ENCODE peak calls at places on chromosomes 13 and 19, in eight cellular contexts. One of them, this sample, is unnamed.
A peak's percentile ranks its signal among the peaks of the same experiment; 100 is the strongest.

GRCh38 chr19:36201684-36202083 is 12.8 kb downstream of the ZNF565 start:
- DNase-seq in activated naive CD4-positive, alpha-beta T cell: no peak
- DNase-seq in T follicular helper cell: no peak
- DNase-seq in smooth muscle cell of the brain vasculature: no peak
- DNase-seq in mesendoderm: no peak
- DNase-seq in uterus: no peak
- DNase-seq in HuH-7: no peak
- DNase-seq in AG08395: no peak
- DNase-seq in this sample: no peak

GRCh38 chr19:12872941-12873890 is 8.0 kb downstream of the DNASE2 start:
- DNase-seq in activated naive CD4-positive, alpha-beta T cell: peak; percentile 44
- DNase-seq in T follicular helper cell: peak; percentile 43
- DNase-seq in smooth muscle cell of the brain vasculature: no peak
- DNase-seq in mesendoderm: peak; percentile 66
- DNase-seq in uterus: no peak
- DNase-seq in HuH-7: no peak
- DNase-seq in AG08395: peak; percentile 47
- DNase-seq in this sample: peak; percentile 63

GRCh38 chr19:38425810-38426466 is at the start of gene RASGRP4:
- DNase-seq in activated naive CD4-positive, alpha-beta T cell: no peak
- DNase-seq in T follicular helper cell: no peak
- DNase-seq in smooth muscle cell of the brain vasculature: no peak
- DNase-seq in mesendoderm: peak; percentile 30
- DNase-seq in uterus: no peak
- DNase-seq in HuH-7: no peak
- DNase-seq in AG08395: no peak
- DNase-seq in this sample: no peak

GRCh38 chr13:99002191-99002710 is 24.4 kb upstream of the DOCK9 start:
- DNase-seq in activated naive CD4-positive, alpha-beta T cell: no peak
- DNase-seq in T follicular helper cell: no peak
- DNase-seq in smooth muscle cell of the brain vasculature: no peak
- DNase-seq in mesendoderm: no peak
- DNase-seq in uterus: no peak
- DNase-seq in HuH-7: no peak
- DNase-seq in AG08395: no peak
- DNase-seq in this sample: no peak

GRCh38 chr13:100536643-100537180 is 51.9 kb downstream of the GGACT start:
- DNase-seq in activated naive CD4-positive, alpha-beta T cell: no peak
- DNase-seq in T follicular helper cell: no peak
- DNase-seq in smooth muscle cell of the brain vasculature: no peak
- DNase-seq in mesendoderm: no peak
- DNase-seq in uterus: no peak
- DNase-seq in HuH-7: no peak
- DNase-seq in AG08395: no peak
- DNase-seq in this sample: no peak

GRCh38 chr19:41945135-41945766 is 13.9 kb downstream of the RABAC1 start:
- DNase-seq in activated naive CD4-positive, alpha-beta T cell: peak; percentile 74
- DNase-seq in T follicular helper cell: peak; percentile 83
- DNase-seq in smooth muscle cell of the brain vasculature: no peak
- DNase-seq in mesendoderm: no peak
- DNase-seq in uterus: no peak
- DNase-seq in HuH-7: no peak
- DNase-seq in AG08395: no peak
- DNase-seq in this sample: no peak

GRCh38 chr19:5367530-5368133 is 27.0 kb upstream of the PTPRS start:
- DNase-seq in activated naive CD4-positive, alpha-beta T cell: no peak
- DNase-seq in T follicular helper cell: no peak
- DNase-seq in smooth muscle cell of the brain vasculature: no peak
- DNase-seq in mesendoderm: no peak
- DNase-seq in uterus: no peak
- DNase-seq in HuH-7: no peak
- DNase-seq in AG08395: no peak
- DNase-seq in this sample: no peak

GRCh38 chr13:113034451-113035208 is 65.6 kb downstream of the MCF2L start:
- DNase-seq in activated naive CD4-positive, alpha-beta T cell: no peak
- DNase-seq in T follicular helper cell: no peak
- DNase-seq in smooth muscle cell of the brain vasculature: peak; percentile 31
- DNase-seq in mesendoderm: peak; percentile 64
- DNase-seq in uterus: peak; percentile 55
- DNase-seq in HuH-7: peak; percentile 93
- DNase-seq in AG08395: no peak
- DNase-seq in this sample: peak; percentile 94

GRCh38 chr19:45782820-45783785 is 813 bp upstream of the DMPK start:
- DNase-seq in activated naive CD4-positive, alpha-beta T cell: no peak
- DNase-seq in T follicular helper cell: no peak
- DNase-seq in smooth muscle cell of the brain vasculature: no peak
- DNase-seq in mesendoderm: no peak
- DNase-seq in uterus: peak; percentile 84
- DNase-seq in HuH-7: no peak
- DNase-seq in AG08395: peak; percentile 85
- DNase-seq in this sample: peak; percentile 67

GRCh38 chr19:50358483-50359431 is 6.7 kb downstream of the NAPSA start:
- DNase-seq in activated naive CD4-positive, alpha-beta T cell: peak; percentile 73
- DNase-seq in T follicular helper cell: peak; percentile 70
- DNase-seq in smooth muscle cell of the brain vasculature: no peak
- DNase-seq in mesendoderm: no peak
- DNase-seq in uterus: peak; percentile 77
- DNase-seq in HuH-7: peak; percentile 50
- DNase-seq in AG08395: peak; percentile 91
- DNase-seq in this sample: no peak

GRCh38 chr13:33537691-33538090 is 252.1 kb upstream of the STARD13 start:
- DNase-seq in activated naive CD4-positive, alpha-beta T cell: no peak
- DNase-seq in T follicular helper cell: no peak
- DNase-seq in smooth muscle cell of the brain vasculature: no peak
- DNase-seq in mesendoderm: no peak
- DNase-seq in uterus: no peak
- DNase-seq in HuH-7: no peak
- DNase-seq in AG08395: no peak
- DNase-seq in this sample: no peak

GRCh38 chr19:12953456-12954149 is 3.4 kb downstream of the GADD45GIP1 start:
- DNase-seq in activated naive CD4-positive, alpha-beta T cell: no peak
- DNase-seq in T follicular helper cell: no peak
- DNase-seq in smooth muscle cell of the brain vasculature: no peak
- DNase-seq in mesendoderm: no peak
- DNase-seq in uterus: no peak
- DNase-seq in HuH-7: no peak
- DNase-seq in AG08395: no peak
- DNase-seq in this sample: no peak

GRCh38 chr13:54226866-54227265 is 1198.3 kb downstream of the OLFM4 start:
- DNase-seq in activated naive CD4-positive, alpha-beta T cell: no peak
- DNase-seq in T follicular helper cell: no peak
- DNase-seq in smooth muscle cell of the brain vasculature: no peak
- DNase-seq in mesendoderm: peak; percentile 8
- DNase-seq in uterus: no peak
- DNase-seq in HuH-7: no peak
- DNase-seq in AG08395: no peak
- DNase-seq in this sample: no peak

GRCh38 chr19:3112375-3113099 is 18.4 kb downstream of the GNA11 start:
- DNase-seq in activated naive CD4-positive, alpha-beta T cell: no peak
- DNase-seq in T follicular helper cell: no peak
- DNase-seq in smooth muscle cell of the brain vasculature: no peak
- DNase-seq in mesendoderm: no peak
- DNase-seq in uterus: no peak
- DNase-seq in HuH-7: no peak
- DNase-seq in AG08395: no peak
- DNase-seq in this sample: no peak

GRCh38 chr13:103287659-103288058 is 221.4 kb upstream of the SLC10A2 start:
- DNase-seq in activated naive CD4-positive, alpha-beta T cell: no peak
- DNase-seq in T follicular helper cell: no peak
- DNase-seq in smooth muscle cell of the brain vasculature: no peak
- DNase-seq in mesendoderm: no peak
- DNase-seq in uterus: no peak
- DNase-seq in HuH-7: no peak
- DNase-seq in AG08395: no peak
- DNase-seq in this sample: no peak

GRCh38 chr19:39832341-39833083 is 1.4 kb downstream of the DYRK1B start:
- DNase-seq in activated naive CD4-positive, alpha-beta T cell: no peak
- DNase-seq in T follicular helper cell: no peak
- DNase-seq in smooth muscle cell of the brain vasculature: no peak
- DNase-seq in mesendoderm: no peak
- DNase-seq in uterus: no peak
- DNase-seq in HuH-7: no peak
- DNase-seq in AG08395: no peak
- DNase-seq in this sample: no peak

GRCh38 chr13:40777166-40777956 is 6.4 kb upstream of the MRPS31 start:
- DNase-seq in activated naive CD4-positive, alpha-beta T cell: no peak
- DNase-seq in T follicular helper cell: peak; percentile 15
- DNase-seq in smooth muscle cell of the brain vasculature: no peak
- DNase-seq in mesendoderm: peak; percentile 74
- DNase-seq in uterus: no peak
- DNase-seq in HuH-7: peak; percentile 34
- DNase-seq in AG08395: peak; percentile 58
- DNase-seq in this sample: no peak

GRCh38 chr19:39109641-39110040 is 15.9 kb upstream of the PAK4 start:
- DNase-seq in activated naive CD4-positive, alpha-beta T cell: no peak
- DNase-seq in T follicular helper cell: no peak
- DNase-seq in smooth muscle cell of the brain vasculature: no peak
- DNase-seq in mesendoderm: no peak
- DNase-seq in uterus: no peak
- DNase-seq in HuH-7: no peak
- DNase-seq in AG08395: no peak
- DNase-seq in this sample: no peak

GRCh38 chr13:99421758-99422555 is 79.3 kb upstream of the TM9SF2 start:
- DNase-seq in activated naive CD4-positive, alpha-beta T cell: no peak
- DNase-seq in T follicular helper cell: no peak
- DNase-seq in smooth muscle cell of the brain vasculature: no peak
- DNase-seq in mesendoderm: no peak
- DNase-seq in uterus: no peak
- DNase-seq in HuH-7: no peak
- DNase-seq in AG08395: no peak
- DNase-seq in this sample: no peak

GRCh38 chr13:73767747-73768315 is 366.4 kb downstream of the KLF12 start:
- DNase-seq in activated naive CD4-positive, alpha-beta T cell: peak; percentile 2
- DNase-seq in T follicular helper cell: no peak
- DNase-seq in smooth muscle cell of the brain vasculature: no peak
- DNase-seq in mesendoderm: peak; percentile 74
- DNase-seq in uterus: no peak
- DNase-seq in HuH-7: peak; percentile 23
- DNase-seq in AG08395: no peak
- DNase-seq in this sample: no peak

This sample was measured in H54.